ENCODE peak calls at places on chromosomes 12 and 14, in six cellular contexts. One of them, this sample, is unnamed.
A peak's percentile ranks its signal among the peaks of the same experiment; 100 is the strongest.

GRCh38 chr12:101828463-101829196 is 2.1 kb downstream of the GNPTAB start:
- DNase-seq in H1: no peak
- DNase-seq in HepG2: no peak
- DNase-seq in HCT116: no peak
- DNase-seq in WTC11: no peak
- DNase-seq in GM12878: no peak
- DNase-seq in this sample: peak; percentile 12

GRCh38 chr14:89013098-89013504 is 188.7 kb downstream of the TTC8 start:
- DNase-seq in H1: no peak
- DNase-seq in HepG2: peak; percentile 90
- DNase-seq in HCT116: peak; percentile 50
- DNase-seq in WTC11: peak; percentile 68
- DNase-seq in GM12878: no peak
- DNase-seq in this sample: peak; percentile 73

GRCh38 chr14:45811155-45811554 is 558.2 kb upstream of the MIS18BP1 start:
- DNase-seq in H1: no peak
- DNase-seq in HepG2: no peak
- DNase-seq in HCT116: no peak
- DNase-seq in WTC11: no peak
- DNase-seq in GM12878: no peak
- DNase-seq in this sample: no peak

GRCh38 chr12:66620703-66621102 is 58.2 kb downstream of the GRIP1 start:
- DNase-seq in H1: no peak
- DNase-seq in HepG2: no peak
- DNase-seq in HCT116: no peak
- DNase-seq in WTC11: no peak
- DNase-seq in GM12878: no peak
- DNase-seq in this sample: no peak

GRCh38 chr14:69632154-69632553 is 20.8 kb downstream of the SUSD6 start:
- DNase-seq in H1: no peak
- DNase-seq in HepG2: no peak
- DNase-seq in HCT116: no peak
- DNase-seq in WTC11: no peak
- DNase-seq in GM12878: no peak
- DNase-seq in this sample: no peak

GRCh38 chr14:24817638-24818053 is 183.7 kb upstream of the GZMB start:
- DNase-seq in H1: no peak
- DNase-seq in HepG2: no peak
- DNase-seq in HCT116: no peak
- DNase-seq in WTC11: no peak
- DNase-seq in GM12878: no peak
- DNase-seq in this sample: no peak

GRCh38 chr12:28710882-28711281 is 438.2 kb upstream of the FAR2 start:
- DNase-seq in H1: no peak
- DNase-seq in HepG2: no peak
- DNase-seq in HCT116: no peak
- DNase-seq in WTC11: no peak
- DNase-seq in GM12878: no peak
- DNase-seq in this sample: no peak

GRCh38 chr12:11743333-11743732 is 93.9 kb downstream of the ETV6 start:
- DNase-seq in H1: no peak
- DNase-seq in HepG2: no peak
- DNase-seq in HCT116: no peak
- DNase-seq in WTC11: no peak
- DNase-seq in GM12878: no peak
- DNase-seq in this sample: no peak

GRCh38 chr14:62885451-62885850 is 159.8 kb downstream of the KCNH5 start:
- DNase-seq in H1: no peak
- DNase-seq in HepG2: no peak
- DNase-seq in HCT116: no peak
- DNase-seq in WTC11: no peak
- DNase-seq in GM12878: no peak
- DNase-seq in this sample: no peak

GRCh38 chr12:116194935-116195431 is 82.5 kb downstream of the MED13L start:
- DNase-seq in H1: no peak
- DNase-seq in HepG2: no peak
- DNase-seq in HCT116: no peak
- DNase-seq in WTC11: no peak
- DNase-seq in GM12878: peak; percentile 79
- DNase-seq in this sample: no peak

GRCh38 chr14:42149609-42150261 is 543.1 kb downstream of the LRFN5 start:
- DNase-seq in H1: no peak
- DNase-seq in HepG2: no peak
- DNase-seq in HCT116: no peak
- DNase-seq in WTC11: no peak
- DNase-seq in GM12878: no peak
- DNase-seq in this sample: no peak

GRCh38 chr12:109861689-109862314 is 18.5 kb downstream of the GLTP start:
- DNase-seq in H1: no peak
- DNase-seq in HepG2: peak; percentile 60
- DNase-seq in HCT116: no peak
- DNase-seq in WTC11: no peak
- DNase-seq in GM12878: no peak
- DNase-seq in this sample: no peak

GRCh38 chr12:15756822-15757221 is 32.4 kb downstream of the EPS8 start:
- DNase-seq in H1: no peak
- DNase-seq in HepG2: no peak
- DNase-seq in HCT116: no peak
- DNase-seq in WTC11: no peak
- DNase-seq in GM12878: no peak
- DNase-seq in this sample: no peak

GRCh38 chr12:29667011-29667410 is 116.7 kb downstream of the TMTC1 start:
- DNase-seq in H1: no peak
- DNase-seq in HepG2: no peak
- DNase-seq in HCT116: no peak
- DNase-seq in WTC11: no peak
- DNase-seq in GM12878: no peak
- DNase-seq in this sample: no peak

GRCh38 chr14:77340389-77340788 is 19.6 kb downstream of the GSTZ1 start:
- DNase-seq in H1: no peak
- DNase-seq in HepG2: no peak
- DNase-seq in HCT116: no peak
- DNase-seq in WTC11: no peak
- DNase-seq in GM12878: no peak
- DNase-seq in this sample: no peak

GRCh38 chr14:60508707-60509437 is at the start of gene SIX6:
- DNase-seq in H1: no peak
- DNase-seq in HepG2: no peak
- DNase-seq in HCT116: no peak
- DNase-seq in WTC11: peak; percentile 82
- DNase-seq in GM12878: no peak
- DNase-seq in this sample: no peak

GRCh38 chr12:111773801-111774551 is 7.2 kb downstream of the ALDH2 start:
- DNase-seq in H1: no peak
- DNase-seq in HepG2: peak; percentile 89
- DNase-seq in HCT116: no peak
- DNase-seq in WTC11: no peak
- DNase-seq in GM12878: no peak
- DNase-seq in this sample: no peak

GRCh38 chr12:62761658-62762057 is 173.3 kb downstream of the PPM1H start:
- DNase-seq in H1: no peak
- DNase-seq in HepG2: no peak
- DNase-seq in HCT116: no peak
- DNase-seq in WTC11: no peak
- DNase-seq in GM12878: no peak
- DNase-seq in this sample: no peak

GRCh38 chr14:58755026-58755929 is 117.5 kb downstream of the DACT1 start:
- DNase-seq in H1: no peak
- DNase-seq in HepG2: no peak
- DNase-seq in HCT116: no peak
- DNase-seq in WTC11: no peak
- DNase-seq in GM12878: no peak
- DNase-seq in this sample: no peak

GRCh38 chr14:35929171-35929570 is 103.0 kb downstream of the BRMS1L start:
- DNase-seq in H1: no peak
- DNase-seq in HepG2: no peak
- DNase-seq in HCT116: no peak
- DNase-seq in WTC11: no peak
- DNase-seq in GM12878: no peak
- DNase-seq in this sample: no peak

GRCh38 chr12:110165540-110166159 is 41.5 kb downstream of the IFT81 start:
- DNase-seq in H1: no peak
- DNase-seq in HepG2: peak; percentile 1
- DNase-seq in HCT116: no peak
- DNase-seq in WTC11: no peak
- DNase-seq in GM12878: peak; percentile 26
- DNase-seq in this sample: no peak

GRCh38 chr12:62683724-62684501 is 217.3 kb downstream of the MON2 start:
- DNase-seq in H1: no peak
- DNase-seq in HepG2: no peak
- DNase-seq in HCT116: no peak
- DNase-seq in WTC11: no peak
- DNase-seq in GM12878: no peak
- DNase-seq in this sample: no peak

GRCh38 chr14:88613552-88614010 is 50.7 kb downstream of the ZC3H14 start:
- DNase-seq in H1: no peak
- DNase-seq in HepG2: peak; percentile 86
- DNase-seq in HCT116: no peak
- DNase-seq in WTC11: no peak
- DNase-seq in GM12878: no peak
- DNase-seq in this sample: no peak

GRCh38 chr12:92107094-92107493 is 38.6 kb downstream of the BTG1 start:
- DNase-seq in H1: no peak
- DNase-seq in HepG2: no peak
- DNase-seq in HCT116: no peak
- DNase-seq in WTC11: no peak
- DNase-seq in GM12878: no peak
- DNase-seq in this sample: no peak

GRCh38 chr12:7645395-7646177 is 20.1 kb downstream of the APOBEC1 start:
- DNase-seq in H1: no peak
- DNase-seq in HepG2: peak; percentile 6
- DNase-seq in HCT116: peak; percentile 24
- DNase-seq in WTC11: peak; percentile 34
- DNase-seq in GM12878: no peak
- DNase-seq in this sample: peak; percentile 28

GRCh38 chr12:125324861-125325260 is 259.6 kb downstream of the AACS start:
- DNase-seq in H1: no peak
- DNase-seq in HepG2: no peak
- DNase-seq in HCT116: no peak
- DNase-seq in WTC11: no peak
- DNase-seq in GM12878: no peak
- DNase-seq in this sample: no peak

GRCh38 chr12:117430246-117430645 is 68.8 kb upstream of the NOS1 start:
- DNase-seq in H1: no peak
- DNase-seq in HepG2: no peak
- DNase-seq in HCT116: no peak
- DNase-seq in WTC11: no peak
- DNase-seq in GM12878: no peak
- DNase-seq in this sample: no peak

DNA sequence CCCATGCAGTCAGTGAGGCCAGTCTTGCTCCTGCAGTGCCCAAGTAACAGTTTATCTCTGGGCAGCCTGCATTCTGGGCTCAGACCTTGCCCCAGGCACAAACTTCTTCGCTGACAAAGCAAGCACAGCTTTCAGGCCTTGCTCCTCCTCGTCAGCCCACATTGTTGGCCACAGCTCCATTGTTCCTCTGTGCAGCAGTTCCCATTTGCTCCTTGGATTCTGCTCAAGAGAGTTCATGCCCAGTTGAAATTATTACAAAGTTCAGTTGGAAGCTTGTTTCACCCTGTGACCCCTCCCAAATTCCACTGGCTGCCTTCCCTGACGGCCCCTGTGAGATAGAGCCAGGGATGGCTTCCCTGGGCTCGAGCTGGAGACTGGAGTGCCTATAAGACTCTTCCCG is 163.4 kb upstream of the DDHD1 start:
- DNase-seq in H1: no peak
- DNase-seq in HepG2: no peak
- DNase-seq in HCT116: no peak
- DNase-seq in WTC11: no peak
- DNase-seq in GM12878: no peak
- DNase-seq in this sample: no peak
- TF ChIP-seq ATF3 in H1: no peak
- TF ChIP-seq ATF3 in HepG2: no peak
- TF ChIP-seq ATF3 in HCT116: no peak
- TF ChIP-seq ATF3 in WTC11: no peak
- TF ChIP-seq ATF3 in GM12878: no peak
- TF ChIP-seq ATF3 in this sample: no peak

DNA sequence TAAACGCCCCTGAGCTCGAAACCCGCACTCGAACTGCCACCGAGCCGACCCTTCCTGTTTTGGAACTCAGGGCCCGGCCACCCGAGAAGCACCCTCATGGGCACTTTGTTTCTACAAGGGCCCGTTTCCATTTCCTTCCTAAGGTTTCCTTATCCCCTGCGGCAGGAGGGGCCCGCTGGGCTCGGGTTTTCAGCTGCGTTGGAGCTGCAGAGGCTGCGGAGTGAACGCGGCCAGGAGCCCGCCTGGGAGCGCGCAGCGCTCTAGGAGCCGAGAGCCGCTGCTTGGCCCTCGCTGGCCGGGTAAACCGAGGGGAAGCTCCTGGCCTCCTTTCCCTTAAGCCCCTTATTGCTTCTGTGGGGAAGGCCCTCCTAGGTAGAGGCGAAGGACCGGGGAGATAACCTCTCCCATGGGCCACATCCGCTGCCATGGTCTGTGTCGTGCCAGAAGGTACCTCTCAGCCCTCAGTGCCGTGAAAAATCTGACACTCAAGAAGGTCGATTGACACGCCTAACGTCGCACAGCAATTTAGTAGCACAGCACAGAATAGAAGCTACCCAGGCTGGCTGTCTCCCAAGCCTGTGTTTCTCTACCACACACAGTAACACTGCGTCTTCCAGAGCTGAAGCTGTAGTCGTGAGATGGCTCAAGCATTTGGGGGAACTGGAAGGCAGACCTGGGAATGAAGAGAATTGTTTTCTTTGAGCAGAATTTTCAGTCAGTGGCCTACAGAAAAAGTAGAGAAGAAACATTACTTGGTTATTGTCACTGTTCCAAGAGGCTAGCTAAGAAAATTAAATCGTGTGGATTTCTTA is 12.9 kb upstream of the CALM1 start:
- DNase-seq in H1: no peak
- DNase-seq in HepG2: peak; percentile 13
- DNase-seq in HCT116: no peak
- DNase-seq in WTC11: peak; percentile 64
- DNase-seq in GM12878: no peak
- DNase-seq in this sample: peak; percentile 46
- TF ChIP-seq ATF3 in H1: no peak
- TF ChIP-seq ATF3 in HepG2: no peak
- TF ChIP-seq ATF3 in HCT116: no peak
- TF ChIP-seq ATF3 in WTC11: no peak
- TF ChIP-seq ATF3 in GM12878: no peak
- TF ChIP-seq ATF3 in this sample: no peak

DNA sequence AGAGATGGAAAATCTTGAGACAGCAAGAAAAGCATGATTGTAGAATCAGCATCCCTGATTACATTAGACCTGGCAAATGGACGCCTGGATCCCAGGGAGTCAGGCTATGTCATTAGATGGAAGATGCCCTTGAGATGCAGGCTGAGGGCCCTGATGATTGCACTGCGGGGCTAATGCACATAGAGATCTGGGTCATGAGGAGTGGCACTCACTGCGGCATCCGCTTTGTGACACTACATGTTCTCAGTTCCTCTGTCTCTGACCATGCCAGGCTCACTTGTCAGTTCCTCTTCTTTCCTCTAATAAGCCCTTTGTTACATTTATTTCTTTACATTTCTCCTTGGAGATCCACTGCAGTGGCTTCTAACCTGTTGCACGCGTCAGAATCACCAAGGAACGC is 70.1 kb upstream of the GPATCH2L start:
- DNase-seq in H1: no peak
- DNase-seq in HepG2: no peak
- DNase-seq in HCT116: no peak
- DNase-seq in WTC11: no peak
- DNase-seq in GM12878: no peak
- DNase-seq in this sample: no peak
- TF ChIP-seq ATF3 in H1: no peak
- TF ChIP-seq ATF3 in HepG2: no peak
- TF ChIP-seq ATF3 in HCT116: no peak
- TF ChIP-seq ATF3 in WTC11: no peak
- TF ChIP-seq ATF3 in GM12878: no peak
- TF ChIP-seq ATF3 in this sample: no peak

GRCh38 chr14:75339059-75339458 is 60.4 kb downstream of the FOS start:
- DNase-seq in H1: no peak
- DNase-seq in HepG2: no peak
- DNase-seq in HCT116: no peak
- DNase-seq in WTC11: no peak
- DNase-seq in GM12878: no peak
- DNase-seq in this sample: no peak
- TF ChIP-seq ATF3 in H1: no peak
- TF ChIP-seq ATF3 in HepG2: no peak
- TF ChIP-seq ATF3 in HCT116: no peak
- TF ChIP-seq ATF3 in WTC11: no peak
- TF ChIP-seq ATF3 in GM12878: no peak
- TF ChIP-seq ATF3 in this sample: no peak